ENCODE peak calls at places on chromosomes 7 and 10, in five cellular contexts. G is A549, T is K562, O is HepG2, I is GM12878. U is an unnamed sample.

GRCh38 chr10:73529089-73529832 is 33.4 kb upstream of the PPP3CB start:
- DNase-seq in T (peak), G (peak), I (peak), O (peak), U (peak)

GRCh38 chr10:79104264-79104954 is 35.6 kb downstream of the ZMIZ1 start:
- DNase-seq in G (no peak), T (no peak), I (no peak), O (no peak), U (no peak)

GRCh38 chr7:83413425-83413824 is 235.5 kb downstream of the SEMA3E start:
- DNase-seq in T (no peak), G (no peak), O (no peak), I (no peak), U (no peak)

GRCh38 chr10:128605180-128605579 is 479.0 kb upstream of the MKI67 start:
- DNase-seq in G (no peak), I (no peak), O (no peak), T (no peak), U (no peak)

GRCh38 chr7:50868426-50869100 is 85.9 kb upstream of the GRB10 start:
- DNase-seq in I (no peak), G (no peak), T (no peak), O (no peak), U (no peak)

GRCh38 chr7:80707318-80707717 is 68.9 kb downstream of the CD36 start:
- DNase-seq in T (no peak), G (no peak), O (no peak), I (no peak), U (no peak)

GRCh38 chr7:100124301-100125229 is 2.2 kb upstream of the MBLAC1 start:
- DNase-seq in T (peak), G (no peak), I (no peak), O (no peak), U (no peak)

GRCh38 chr10:76051007-76051936 is 619.8 kb downstream of the LRMDA start:
- DNase-seq in T (no peak), G (no peak), O (peak), I (no peak), U (peak)

GRCh38 chr7:30933124-30933893 is 21.7 kb downstream of the AQP1 start:
- DNase-seq in I (no peak), O (no peak), G (no peak), T (no peak), U (peak)

GRCh38 chr7:134732739-134733138 is 46.7 kb upstream of the CALD1 start:
- DNase-seq in O (no peak), I (no peak), T (no peak), G (no peak), U (no peak)

GRCh38 chr10:125962200-125962599 is 65.8 kb downstream of the FANK1 start:
- DNase-seq in T (no peak), O (no peak), G (no peak), I (no peak), U (no peak)

GRCh38 chr10:14399641-14400040 is 68.9 kb upstream of the FRMD4A start:
- DNase-seq in G (no peak), I (no peak), T (no peak), O (no peak), U (no peak)

GRCh38 chr10:72175166-72175565 is 40.6 kb upstream of the ANAPC16 start:
- DNase-seq in O (no peak), G (no peak), T (no peak), I (peak), U (no peak)

GRCh38 chr7:6248581-6248980 is 23.8 kb downstream of the CYTH3 start:
- DNase-seq in T (no peak), G (no peak), I (no peak), O (no peak), U (no peak)

GRCh38 chr10:26621889-26622681 is 75.4 kb upstream of the PDSS1 start:
- DNase-seq in I (no peak), T (no peak), G (peak), O (no peak), U (peak)

GRCh38 chr7:9453521-9453920 is 1020.1 kb downstream of the NXPH1 start:
- DNase-seq in O (no peak), I (no peak), T (no peak), G (no peak), U (no peak)

GRCh38 chr7:157366722-157367121 is 29.9 kb downstream of the DNAJB6 start:
- DNase-seq in G (no peak), O (no peak), I (no peak), T (no peak), U (no peak)

GRCh38 chr10:126867567-126868365 is 37.5 kb upstream of the DOCK1 start:
- DNase-seq in G (no peak), I (no peak), T (no peak), O (no peak), U (no peak)

GRCh38 chr7:33862946-33863814 is 42.2 kb upstream of the BMPER start:
- DNase-seq in O (no peak), G (no peak), T (no peak), I (no peak), U (no peak)

DNA sequence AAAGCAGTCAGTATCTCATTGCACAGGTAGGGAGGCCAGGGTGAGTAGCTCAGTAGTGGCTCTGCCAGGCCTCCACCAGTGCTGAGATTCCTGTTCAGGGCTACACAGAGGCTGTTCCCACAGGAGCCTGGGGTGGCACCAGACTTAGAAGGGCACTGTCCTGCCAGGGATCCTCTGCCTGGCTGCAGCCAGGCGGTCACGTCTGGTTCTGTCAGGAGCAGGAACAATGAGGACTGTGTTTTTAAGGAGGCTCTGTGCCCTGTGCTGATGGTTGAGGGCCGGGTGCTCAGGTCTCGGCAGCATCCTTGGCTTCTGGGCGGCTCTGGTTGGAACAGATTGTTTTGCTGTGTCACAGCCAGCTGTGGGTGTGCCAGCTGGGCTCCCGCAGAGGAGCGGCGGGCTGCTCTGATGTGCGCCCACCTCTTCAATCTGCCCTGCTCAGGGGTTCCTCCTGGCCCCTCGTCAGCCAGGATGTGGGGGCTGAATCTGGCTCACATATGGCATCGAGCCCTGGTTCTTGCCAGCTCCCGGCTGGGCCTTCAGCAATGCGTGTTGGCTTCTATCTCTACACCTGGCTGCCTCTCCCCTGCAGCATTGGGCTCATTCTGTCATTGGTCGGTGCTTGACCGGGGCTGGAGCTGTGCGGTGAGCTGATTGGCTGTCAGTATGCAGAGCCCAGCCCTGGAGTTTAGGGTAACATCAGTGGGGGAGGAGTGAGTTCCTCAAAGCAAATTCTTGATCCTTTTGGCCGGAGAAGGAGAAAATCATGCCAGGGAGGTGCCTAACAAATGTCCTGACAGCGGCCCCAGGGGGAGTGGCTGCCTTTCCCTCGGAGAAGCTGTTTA is 41.2 kb downstream of the TACR2 start:
- DNase-seq in O (no peak), I (no peak), T (peak), G (no peak), U (peak)
- TF ChIP-seq JUNB in O (no peak), I (no peak), T (no peak), G (no peak), U (no peak)

DNA sequence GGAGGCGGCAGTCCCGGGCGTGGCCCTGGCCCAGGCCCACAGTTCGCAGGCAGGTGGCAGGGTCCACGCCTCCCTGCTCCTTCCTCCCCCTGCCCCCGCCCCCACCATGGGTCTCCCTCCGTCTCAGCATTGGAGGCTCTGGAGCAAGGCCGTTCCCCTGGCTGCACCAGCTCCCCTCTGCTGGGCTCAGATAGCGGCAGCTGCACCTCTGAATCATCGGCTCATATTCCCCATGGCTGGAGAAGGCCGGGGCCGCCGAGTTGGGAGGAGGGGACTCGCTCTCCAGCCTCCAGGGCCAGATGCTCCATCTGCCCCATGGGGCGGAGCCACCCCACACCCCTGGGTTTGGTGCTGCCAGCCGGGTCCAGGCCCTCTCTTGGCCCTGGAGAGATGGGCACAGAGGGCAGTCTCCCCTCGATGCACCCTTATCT is 145.0 kb downstream of the ELFN1 start:
- DNase-seq in T (peak), G (no peak), O (no peak), I (no peak), U (no peak)
- TF ChIP-seq JUNB in T (no peak), G (no peak), O (no peak), I (no peak), U (no peak)

GRCh38 chr10:21750424-21750823 is 216.4 kb downstream of the MLLT10 start:
- DNase-seq in T (no peak), I (no peak), G (no peak), O (no peak), U (peak)
- TF ChIP-seq JUNB in T (no peak), I (no peak), G (no peak), O (no peak), U (no peak)

GRCh38 chr10:12221323-12222298 is 25.6 kb downstream of the CDC123 start:
- DNase-seq in G (peak), I (no peak), O (peak), T (peak), U (peak)
- TF ChIP-seq JUNB in G (no peak), I (no peak), O (no peak), T (no peak), U (no peak)

DNA sequence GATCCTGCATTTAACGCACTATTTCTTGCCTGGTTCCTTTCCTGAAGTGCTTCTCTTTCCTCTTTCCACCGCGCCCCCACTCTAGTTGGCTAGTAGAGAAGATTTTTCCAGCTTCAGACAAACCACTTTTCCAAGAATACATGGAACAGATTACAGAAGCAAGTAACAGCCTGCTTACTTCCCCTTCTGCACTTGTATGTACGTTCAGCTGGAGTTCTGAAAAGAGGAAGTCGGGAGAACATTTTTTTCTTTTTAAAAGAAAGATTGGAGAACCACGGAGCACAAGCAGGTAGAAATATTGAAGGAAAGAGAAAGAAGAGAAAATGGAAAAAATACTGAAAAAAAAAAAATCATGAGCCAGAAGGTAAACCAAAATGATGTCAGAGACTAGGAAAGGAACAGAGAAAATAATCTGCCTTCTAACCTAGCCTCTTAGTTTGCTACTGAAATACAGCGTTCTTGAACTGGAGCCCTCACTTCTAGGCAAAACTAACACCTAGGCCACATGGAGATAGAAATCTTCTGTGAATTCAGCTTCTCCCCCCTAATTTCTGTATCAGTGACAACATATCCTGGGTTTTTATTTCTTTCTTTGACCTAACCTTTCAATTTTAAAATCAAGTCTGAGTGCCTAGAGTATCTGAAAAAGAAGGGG is 100.2 kb upstream of the GLCCI1 start:
- DNase-seq in O (no peak), G (no peak), I (no peak), T (no peak), U (no peak)
- TF ChIP-seq JUNB in O (no peak), G (no peak), I (no peak), T (no peak), U (no peak)

DNA sequence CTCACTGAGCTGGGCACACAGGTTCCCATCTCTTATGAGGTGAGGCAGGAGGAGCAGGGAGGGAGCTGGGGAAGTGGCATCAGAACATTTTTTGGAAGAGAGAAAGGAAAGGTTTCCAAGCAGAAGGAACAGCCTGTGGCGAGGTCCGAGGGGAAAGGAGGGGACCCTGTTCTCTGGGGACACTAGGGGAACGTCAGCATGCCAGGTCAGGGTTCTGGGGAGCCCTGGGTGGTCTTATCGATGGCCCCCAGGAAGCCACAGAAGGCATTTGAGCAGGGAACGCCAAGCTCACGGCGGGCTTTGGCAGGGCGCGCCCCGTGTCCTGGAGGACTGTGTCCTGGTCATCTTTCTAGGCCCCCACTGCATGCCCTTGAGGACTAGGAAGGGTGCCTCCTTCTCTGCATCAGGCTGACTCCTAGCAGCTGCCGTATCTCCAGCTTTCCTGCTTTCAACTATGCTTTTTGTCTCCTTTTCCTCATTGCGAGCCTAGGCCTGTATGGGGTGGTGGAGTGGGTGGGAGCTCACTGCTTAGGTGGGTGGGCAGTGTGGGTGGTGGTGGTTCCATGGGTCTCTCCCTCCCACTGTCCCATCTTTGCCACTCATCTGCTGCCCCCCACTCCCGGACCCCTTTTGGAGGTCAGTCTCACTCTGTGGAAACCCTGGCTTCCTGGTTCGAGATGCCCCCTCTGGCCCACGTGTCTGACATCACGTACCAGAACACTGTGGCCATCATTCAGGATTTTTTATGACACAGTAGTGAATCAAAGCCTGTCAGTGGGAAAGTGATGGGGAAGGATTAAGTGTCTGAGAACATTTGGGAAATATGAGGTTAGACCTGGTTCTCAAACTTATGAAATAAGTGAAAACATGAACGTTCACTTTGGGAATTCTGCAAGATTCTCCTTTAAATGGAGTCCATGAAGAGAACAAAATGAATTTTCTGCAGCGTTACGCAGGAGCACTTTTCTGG is 89.2 kb downstream of the CUX1 start:
- DNase-seq in T (no peak), O (no peak), G (no peak), I (no peak), U (no peak)
- TF ChIP-seq JUNB in T (no peak), O (no peak), G (no peak), I (no peak), U (no peak)

GRCh38 chr10:6936931-6937330 is 356.9 kb upstream of the PRKCQ start:
- DNase-seq in O (no peak), G (no peak), T (no peak), I (no peak), U (no peak)
- TF ChIP-seq JUNB in O (no peak), G (no peak), T (no peak), I (no peak), U (no peak)

DNA sequence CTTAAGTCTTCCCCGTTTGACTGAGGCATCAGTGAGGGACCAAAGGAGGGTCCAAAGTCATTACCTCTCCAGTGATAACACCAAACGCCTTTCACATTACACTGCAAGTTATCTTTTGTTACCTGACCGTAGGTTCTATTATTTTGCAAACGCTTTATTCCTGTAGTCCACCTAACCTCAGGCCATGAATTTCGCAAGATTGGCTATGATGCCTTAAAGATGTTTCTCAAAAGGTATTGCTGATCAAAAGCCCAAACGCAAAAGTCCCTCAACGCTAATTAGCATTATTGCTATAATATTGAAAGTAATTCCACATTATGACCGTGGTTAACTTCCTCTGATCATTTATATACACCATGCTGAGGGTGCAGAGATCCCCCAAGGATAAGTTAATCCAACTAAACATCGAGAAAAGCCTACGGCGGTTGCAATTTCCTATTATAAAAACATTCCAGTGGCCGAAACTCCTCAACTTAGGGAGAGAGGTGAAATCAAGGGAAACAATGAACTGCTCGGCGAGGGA is 649 bp downstream of the DNA2 start:
- DNase-seq in I (no peak), T (no peak), G (no peak), O (no peak), U (peak)
- TF ChIP-seq JUNB in I (no peak), T (no peak), G (no peak), O (no peak), U (no peak)

GRCh38 chr7:45067582-45067981 is 21.2 kb downstream of the NACAD start:
- DNase-seq in I (no peak), O (no peak), G (no peak), T (no peak), U (no peak)

GRCh38 chr7:45069444-45070253 is 19.1 kb downstream of the NACAD start:
- DNase-seq in O (no peak), G (peak), T (no peak), I (no peak), U (no peak)

GRCh38 chr7:45070254-45070642 is 18.5 kb downstream of the NACAD start:
- DNase-seq in I (no peak), O (no peak), G (no peak), T (no peak), U (no peak)

GRCh38 chr7:45066409-45066808 is 22.4 kb downstream of the NACAD start:
- DNase-seq in T (no peak), O (no peak), G (no peak), I (no peak), U (no peak)

DNA sequence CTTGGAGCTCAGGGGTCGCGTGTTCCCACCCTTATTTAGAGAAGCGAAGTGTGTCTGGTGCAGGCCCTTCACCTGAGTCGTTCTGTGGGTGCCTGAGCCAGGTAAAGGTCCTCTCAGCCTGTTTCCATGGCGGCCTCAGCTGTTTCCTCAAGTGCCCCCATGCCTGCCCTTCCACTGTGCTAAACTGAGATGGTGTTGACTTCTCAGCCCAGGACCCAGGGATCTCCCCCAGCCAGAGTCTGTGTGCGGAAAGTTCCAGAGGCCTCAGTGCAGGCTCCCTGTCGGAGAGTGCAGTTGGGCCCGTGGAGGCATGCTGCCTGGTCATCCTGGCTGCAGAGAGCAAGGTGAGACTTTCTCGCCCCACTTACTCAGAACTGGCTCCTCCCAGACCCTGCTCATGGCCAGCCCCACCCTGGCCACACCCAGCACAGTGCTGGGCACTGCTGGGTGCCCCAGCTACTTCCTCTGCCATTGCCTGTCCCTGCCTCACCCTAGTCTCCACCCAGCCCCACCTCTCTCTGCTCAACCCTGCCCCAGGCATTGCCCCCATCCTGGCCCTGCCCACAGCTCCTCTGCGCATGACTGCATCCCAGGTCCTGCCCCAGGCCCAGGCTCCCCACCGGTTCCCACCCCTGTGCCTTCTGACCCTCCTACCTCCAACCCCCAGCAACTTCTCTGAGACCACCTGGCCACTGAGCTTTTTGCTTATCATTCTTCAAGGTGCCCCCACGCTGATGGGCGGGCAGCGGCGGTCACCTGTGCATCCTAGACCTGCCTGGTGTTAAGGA is 20.3 kb downstream of the NACAD start:
- DNase-seq in G (no peak), I (no peak), T (no peak), O (no peak), U (no peak)
- TF ChIP-seq JUNB in G (no peak), I (no peak), T (no peak), O (no peak), U (no peak)

U was measured in GM23338.